ENCODE peak calls at places on chromosomes 3 and 15, in seven cellular contexts. S is HEK293T; E is activated naive CD8-positive, alpha-beta T cell treated with anti-CD3 and anti-CD28 coated beads, Interleukin-2, amount 50 U/mL, for 24 hours; Q is ovary; I is activated CD4-positive, alpha-beta T cell treated with anti-CD3 and anti-CD28 coated beads for 1 hour; F is HFFc6; X is EL. C is an unnamed sample.

GRCh38 chr15:68818671-68819450 is 1.8 kb downstream of the ANP32A start:
- DNase-seq in I (no peak), E (peak; percentile 58), F (no peak), Q (peak; percentile 76), S (peak; percentile 33), X (peak; percentile 49), C (peak; percentile 37)

GRCh38 chr3:13139471-13140065 is 66.3 kb upstream of the IQSEC1 start:
- DNase-seq in F (no peak), I (no peak), X (no peak), Q (no peak), E (no peak), S (no peak), C (no peak)

GRCh38 chr3:124714218-124714853 is 15.9 kb upstream of the UMPS start:
- DNase-seq in X (no peak), S (no peak), I (no peak), F (peak; percentile 3), E (no peak), Q (no peak), C (no peak)

GRCh38 chr3:13215940-13216546 is 142.8 kb upstream of the IQSEC1 start:
- DNase-seq in S (no peak), E (no peak), F (peak; percentile 79), X (peak; percentile 92), I (no peak), Q (no peak), C (peak; percentile 79)

GRCh38 chr3:151439652-151440125 is 21.2 kb downstream of the IGSF10 start:
- DNase-seq in S (peak; percentile 54), X (peak; percentile 74), Q (no peak), I (no peak), F (peak; percentile 74), E (no peak), C (peak; percentile 81)

GRCh38 chr15:32979710-32980109 is 214.8 kb downstream of the FMN1 start:
- DNase-seq in Q (no peak), I (no peak), E (no peak), X (peak; percentile 91), F (peak; percentile 99), S (no peak), C (peak; percentile 81)

GRCh38 chr3:111729087-111729846 is 129.8 kb upstream of the PHLDB2 start:
- DNase-seq in Q (peak; percentile 55), F (peak; percentile 54), X (peak; percentile 90), I (no peak), E (no peak), S (no peak), C (peak; percentile 52)

GRCh38 chr3:177589041-177589650 is 391.9 kb upstream of the TBL1XR1 start:
- DNase-seq in S (no peak), F (no peak), Q (no peak), X (no peak), I (no peak), E (no peak), C (no peak)

GRCh38 chr3:162217603-162218002 is 721.0 kb downstream of the OTOL1 start:
- DNase-seq in E (no peak), Q (no peak), X (peak; percentile 12), S (no peak), I (no peak), F (peak; percentile 24), C (no peak)

GRCh38 chr3:141308588-141309218 is 59.6 kb upstream of the ZBTB38 start:
- DNase-seq in S (peak; percentile 70), I (no peak), E (no peak), F (no peak), X (peak; percentile 26), Q (peak; percentile 50), C (peak; percentile 60)

GRCh38 chr3:141228385-141228784 is 3.2 kb upstream of the PXYLP1 start:
- DNase-seq in S (no peak), F (no peak), I (no peak), X (no peak), E (no peak), Q (no peak), C (no peak)

C was measured in HT1080.